ENCODE peak calls at places on chromosome 6, in six cellular contexts. One of them, this sample, is unnamed. For H3K4me1 and H3K27me3, the result is how much of the 10 kb centered on the place peaks cover.

GRCh38 chr6:32947552-32948465 is 5.1 kb downstream of the HLA-DMA start:
- DNase-seq in right lobe of liver: no peak
- DNase-seq in transverse colon: peak
- DNase-seq in ovary: no peak
- DNase-seq in thoracic aorta: no peak
- DNase-seq in CD8-positive, alpha-beta T cell: peak
- DNase-seq in this sample: no peak

GRCh38 chr6:140052757-140053729 is 678.6 kb upstream of the CITED2 start:
- DNase-seq in right lobe of liver: no peak
- DNase-seq in transverse colon: no peak
- DNase-seq in ovary: no peak
- DNase-seq in thoracic aorta: no peak
- DNase-seq in CD8-positive, alpha-beta T cell: no peak
- DNase-seq in this sample: no peak

GRCh38 chr6:111658445-111659154 is 52.9 kb upstream of the TRAF3IP2 start:
- DNase-seq in right lobe of liver: no peak
- DNase-seq in transverse colon: no peak
- DNase-seq in ovary: no peak
- DNase-seq in thoracic aorta: no peak
- DNase-seq in CD8-positive, alpha-beta T cell: no peak
- DNase-seq in this sample: no peak

GRCh38 chr6:145733770-145734169 is 1.6 kb downstream of the EPM2A start:
- DNase-seq in right lobe of liver: no peak
- DNase-seq in transverse colon: no peak
- DNase-seq in ovary: no peak
- DNase-seq in thoracic aorta: no peak
- DNase-seq in CD8-positive, alpha-beta T cell: no peak
- DNase-seq in this sample: no peak

GRCh38 chr6:12335131-12335527 is 45.0 kb downstream of the EDN1 start:
- DNase-seq in right lobe of liver: no peak
- DNase-seq in transverse colon: no peak
- DNase-seq in ovary: no peak
- DNase-seq in thoracic aorta: no peak
- DNase-seq in CD8-positive, alpha-beta T cell: no peak
- DNase-seq in this sample: no peak

GRCh38 chr6:71309666-71310065 is 21.1 kb downstream of the OGFRL1 start:
- DNase-seq in right lobe of liver: no peak
- DNase-seq in transverse colon: no peak
- DNase-seq in ovary: no peak
- DNase-seq in thoracic aorta: no peak
- DNase-seq in CD8-positive, alpha-beta T cell: no peak
- DNase-seq in this sample: no peak

GRCh38 chr6:18753071-18753470 is 365.9 kb downstream of the RNF144B start:
- DNase-seq in right lobe of liver: no peak
- DNase-seq in transverse colon: no peak
- DNase-seq in ovary: no peak
- DNase-seq in thoracic aorta: no peak
- DNase-seq in CD8-positive, alpha-beta T cell: no peak
- DNase-seq in this sample: no peak

GRCh38 chr6:43951063-43951755 is 176.0 kb downstream of the MRPL14 start:
- DNase-seq in right lobe of liver: peak
- DNase-seq in transverse colon: peak
- DNase-seq in ovary: no peak
- DNase-seq in thoracic aorta: no peak
- DNase-seq in CD8-positive, alpha-beta T cell: peak
- DNase-seq in this sample: peak

GRCh38 chr6:125314019-125314581 is 12.3 kb upstream of the HDDC2 start:
- DNase-seq in right lobe of liver: peak
- DNase-seq in transverse colon: peak
- DNase-seq in ovary: peak
- DNase-seq in thoracic aorta: peak
- DNase-seq in CD8-positive, alpha-beta T cell: peak
- DNase-seq in this sample: peak

GRCh38 chr6:34517966-34518365 is 38.2 kb downstream of the SPDEF start:
- DNase-seq in right lobe of liver: peak
- DNase-seq in transverse colon: no peak
- DNase-seq in ovary: no peak
- DNase-seq in thoracic aorta: no peak
- DNase-seq in CD8-positive, alpha-beta T cell: no peak
- DNase-seq in this sample: no peak

GRCh38 chr6:42224222-42225042 is 6.8 kb upstream of the MRPS10 start:
- DNase-seq in right lobe of liver: no peak
- DNase-seq in transverse colon: no peak
- DNase-seq in ovary: no peak
- DNase-seq in thoracic aorta: no peak
- DNase-seq in CD8-positive, alpha-beta T cell: no peak
- DNase-seq in this sample: no peak

GRCh38 chr6:114085206-114085605 is 114.3 kb upstream of the HDAC2 start:
- DNase-seq in right lobe of liver: no peak
- DNase-seq in transverse colon: no peak
- DNase-seq in ovary: no peak
- DNase-seq in thoracic aorta: no peak
- DNase-seq in CD8-positive, alpha-beta T cell: no peak
- DNase-seq in this sample: no peak

GRCh38 chr6:146985111-146985510 is 219.1 kb upstream of the STXBP5 start:
- DNase-seq in right lobe of liver: no peak
- DNase-seq in transverse colon: peak
- DNase-seq in ovary: no peak
- DNase-seq in thoracic aorta: no peak
- DNase-seq in CD8-positive, alpha-beta T cell: no peak
- DNase-seq in this sample: no peak

GRCh38 chr6:5672581-5673011 is 334.1 kb downstream of the NRN1 start:
- DNase-seq in right lobe of liver: no peak
- DNase-seq in transverse colon: no peak
- DNase-seq in ovary: peak
- DNase-seq in thoracic aorta: peak
- DNase-seq in CD8-positive, alpha-beta T cell: no peak
- DNase-seq in this sample: no peak

GRCh38 chr6:45467853-45468252 is 90.1 kb upstream of the SUPT3H start:
- DNase-seq in right lobe of liver: no peak
- DNase-seq in transverse colon: no peak
- DNase-seq in ovary: no peak
- DNase-seq in thoracic aorta: no peak
- DNase-seq in CD8-positive, alpha-beta T cell: no peak
- DNase-seq in this sample: no peak

GRCh38 chr6:53828971-53829697 is 34.3 kb downstream of the LRRC1 start:
- DNase-seq in right lobe of liver: no peak
- DNase-seq in transverse colon: no peak
- DNase-seq in ovary: no peak
- DNase-seq in thoracic aorta: no peak
- DNase-seq in CD8-positive, alpha-beta T cell: no peak
- DNase-seq in this sample: no peak

GRCh38 chr6:33995046-33995872 is 150.6 kb downstream of the GRM4 start:
- DNase-seq in right lobe of liver: peak
- DNase-seq in transverse colon: peak
- DNase-seq in ovary: no peak
- DNase-seq in thoracic aorta: no peak
- DNase-seq in CD8-positive, alpha-beta T cell: no peak
- DNase-seq in this sample: no peak

GRCh38 chr6:112298816-112299281 is 44.5 kb upstream of the LAMA4 start:
- DNase-seq in right lobe of liver: no peak
- DNase-seq in transverse colon: no peak
- DNase-seq in ovary: no peak
- DNase-seq in thoracic aorta: no peak
- DNase-seq in CD8-positive, alpha-beta T cell: no peak
- DNase-seq in this sample: no peak

GRCh38 chr6:13536796-13537526 is 37.4 kb upstream of the SIRT5 start:
- DNase-seq in right lobe of liver: no peak
- DNase-seq in transverse colon: no peak
- DNase-seq in ovary: no peak
- DNase-seq in thoracic aorta: no peak
- DNase-seq in CD8-positive, alpha-beta T cell: no peak
- DNase-seq in this sample: no peak

GRCh38 chr6:43774776-43775583 is 5.0 kb downstream of the VEGFA start:
- DNase-seq in right lobe of liver: peak
- DNase-seq in transverse colon: peak
- DNase-seq in ovary: peak
- DNase-seq in thoracic aorta: no peak
- DNase-seq in CD8-positive, alpha-beta T cell: peak
- DNase-seq in this sample: peak

GRCh38 chr6:108243836-108244235 is 17.0 kb downstream of the SNX3 start:
- DNase-seq in right lobe of liver: no peak
- DNase-seq in transverse colon: no peak
- DNase-seq in ovary: no peak
- DNase-seq in thoracic aorta: no peak
- DNase-seq in CD8-positive, alpha-beta T cell: no peak
- DNase-seq in this sample: no peak

GRCh38 chr6:157756708-157757429 is 66.2 kb upstream of the SNX9 start:
- DNase-seq in right lobe of liver: peak
- DNase-seq in transverse colon: peak
- DNase-seq in ovary: peak
- DNase-seq in thoracic aorta: peak
- DNase-seq in CD8-positive, alpha-beta T cell: peak
- DNase-seq in this sample: peak
- H3K4me1 ChIP-seq in right lobe of liver: under half
- H3K4me1 ChIP-seq in transverse colon: under half
- H3K4me1 ChIP-seq in ovary: under half
- H3K4me1 ChIP-seq in thoracic aorta: under half
- H3K4me1 ChIP-seq in CD8-positive, alpha-beta T cell: half or more
- H3K4me1 ChIP-seq in this sample: under half

DNA sequence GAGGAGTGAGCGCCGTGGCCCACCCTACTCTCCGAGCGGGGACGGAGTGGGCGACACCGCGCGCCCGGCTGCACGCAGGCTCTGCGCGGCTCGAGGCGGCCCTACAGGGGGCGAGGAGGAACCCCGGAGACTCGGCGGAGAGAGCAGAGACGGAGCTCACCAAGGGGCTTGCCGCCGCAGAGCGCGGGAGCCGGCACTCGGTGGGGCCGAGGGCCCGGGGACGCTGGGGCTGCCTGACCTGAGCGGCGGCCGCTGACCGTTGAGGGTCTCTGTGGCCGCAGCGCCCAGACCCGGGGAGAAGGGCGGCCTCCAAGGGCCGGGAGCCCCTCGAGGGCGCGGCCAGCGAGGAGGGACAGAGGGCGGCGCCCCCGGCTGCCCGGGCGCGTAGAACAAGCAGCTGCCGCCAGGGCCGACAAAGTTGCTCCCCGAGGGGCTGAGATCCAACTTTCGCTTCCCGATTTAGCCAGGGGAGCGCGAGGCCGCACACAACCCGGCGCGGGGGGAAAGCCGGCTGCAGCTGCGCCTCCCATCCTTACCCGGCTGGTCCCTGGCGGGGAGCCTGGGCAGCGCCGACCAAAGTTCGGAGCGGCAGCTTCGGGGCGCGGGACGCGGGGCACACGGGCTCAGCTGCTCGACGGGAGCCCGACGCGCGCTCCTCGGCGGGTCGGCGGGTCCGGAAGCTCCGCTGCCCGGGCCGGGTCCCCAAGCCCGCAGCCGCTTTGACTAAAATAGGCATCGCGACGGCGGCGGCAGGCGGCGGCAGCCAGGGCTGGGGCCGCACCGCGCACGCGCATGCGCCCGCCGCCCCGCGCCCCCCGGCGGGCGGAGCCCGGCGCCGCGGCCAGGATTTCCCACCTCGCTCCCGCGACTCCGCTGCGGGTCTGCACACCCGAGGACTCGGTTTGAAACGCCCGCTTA is 43.1 kb downstream of the POPDC3 start:
- DNase-seq in right lobe of liver: peak
- DNase-seq in transverse colon: peak
- DNase-seq in ovary: peak
- DNase-seq in thoracic aorta: no peak
- DNase-seq in CD8-positive, alpha-beta T cell: no peak
- DNase-seq in this sample: peak
- H3K27me3 ChIP-seq in right lobe of liver: under half
- H3K27me3 ChIP-seq in transverse colon: under half
- H3K27me3 ChIP-seq in ovary: under half
- H3K27me3 ChIP-seq in thoracic aorta: under half
- H3K27me3 ChIP-seq in CD8-positive, alpha-beta T cell: under half
- H3K27me3 ChIP-seq in this sample: half or more

GRCh38 chr6:1896897-1897296 is 287.2 kb downstream of the FOXC1 start:
- DNase-seq in right lobe of liver: no peak
- DNase-seq in transverse colon: no peak
- DNase-seq in ovary: no peak
- DNase-seq in thoracic aorta: no peak
- DNase-seq in CD8-positive, alpha-beta T cell: no peak
- DNase-seq in this sample: no peak

GRCh38 chr6:1894954-1895353 is 285.2 kb downstream of the FOXC1 start:
- DNase-seq in right lobe of liver: no peak
- DNase-seq in transverse colon: peak
- DNase-seq in ovary: no peak
- DNase-seq in thoracic aorta: no peak
- DNase-seq in CD8-positive, alpha-beta T cell: no peak
- DNase-seq in this sample: no peak

GRCh38 chr6:1892716-1893115 is 283.0 kb downstream of the FOXC1 start:
- DNase-seq in right lobe of liver: no peak
- DNase-seq in transverse colon: no peak
- DNase-seq in ovary: no peak
- DNase-seq in thoracic aorta: no peak
- DNase-seq in CD8-positive, alpha-beta T cell: no peak
- DNase-seq in this sample: no peak

GRCh38 chr6:1893470-1894130 is 283.9 kb downstream of the FOXC1 start:
- DNase-seq in right lobe of liver: no peak
- DNase-seq in transverse colon: no peak
- DNase-seq in ovary: no peak
- DNase-seq in thoracic aorta: no peak
- DNase-seq in CD8-positive, alpha-beta T cell: no peak
- DNase-seq in this sample: no peak

GRCh38 chr6:1895721-1896120 is 286.0 kb downstream of the FOXC1 start:
- DNase-seq in right lobe of liver: no peak
- DNase-seq in transverse colon: no peak
- DNase-seq in ovary: no peak
- DNase-seq in thoracic aorta: no peak
- DNase-seq in CD8-positive, alpha-beta T cell: no peak
- DNase-seq in this sample: no peak
- H3K4me1 ChIP-seq in right lobe of liver: under half
- H3K4me1 ChIP-seq in transverse colon: under half
- H3K4me1 ChIP-seq in ovary: under half
- H3K4me1 ChIP-seq in thoracic aorta: under half
- H3K4me1 ChIP-seq in CD8-positive, alpha-beta T cell: under half
- H3K4me1 ChIP-seq in this sample: under half

DNA sequence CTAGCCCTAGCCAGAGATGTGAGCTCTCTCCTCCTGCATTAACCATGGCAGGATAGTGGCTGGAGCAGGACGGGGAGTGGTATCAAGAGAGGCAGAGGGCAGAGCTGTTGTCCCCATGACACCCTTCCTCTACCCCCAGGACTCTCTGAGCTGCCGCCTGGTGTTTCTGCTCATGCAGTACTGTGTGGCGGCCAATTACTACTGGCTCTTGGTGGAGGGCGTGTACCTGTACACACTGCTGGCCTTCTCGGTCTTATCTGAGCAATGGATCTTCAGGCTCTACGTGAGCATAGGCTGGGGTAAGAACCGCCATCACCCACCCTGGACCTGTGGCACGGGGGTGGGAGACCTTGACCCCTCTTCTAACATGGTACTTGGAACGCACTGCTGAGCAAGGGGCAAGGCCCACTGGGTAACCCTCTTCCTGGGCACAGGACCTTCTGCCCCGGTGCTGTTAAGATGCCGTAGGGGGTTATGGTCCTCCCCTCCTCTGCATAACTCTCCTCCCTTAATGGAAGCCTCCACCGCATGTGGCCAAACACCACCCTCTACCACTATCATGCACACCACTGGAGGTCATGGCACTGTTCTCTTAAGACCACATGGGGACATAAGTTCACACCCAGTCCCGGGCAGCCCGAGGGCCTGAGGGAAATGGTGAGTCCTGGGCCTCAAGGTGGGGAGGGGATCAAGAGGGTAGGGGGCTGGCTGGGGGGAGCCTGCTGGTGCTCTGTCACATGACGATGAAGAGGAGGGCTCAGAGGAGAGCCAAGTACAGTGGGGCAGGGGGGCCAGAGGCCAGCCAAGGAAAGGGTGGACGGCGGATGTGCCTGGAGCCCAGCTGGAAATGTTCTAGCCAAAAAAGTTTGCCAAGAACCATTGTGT is 25.1 kb downstream of the GLP1R start:
- DNase-seq in right lobe of liver: no peak
- DNase-seq in transverse colon: no peak
- DNase-seq in ovary: no peak
- DNase-seq in thoracic aorta: no peak
- DNase-seq in CD8-positive, alpha-beta T cell: no peak
- DNase-seq in this sample: no peak
- H3K27me3 ChIP-seq in right lobe of liver: under half
- H3K27me3 ChIP-seq in transverse colon: under half
- H3K27me3 ChIP-seq in ovary: under half
- H3K27me3 ChIP-seq in thoracic aorta: under half
- H3K27me3 ChIP-seq in CD8-positive, alpha-beta T cell: under half
- H3K27me3 ChIP-seq in this sample: under half